ENCODE peak calls at places on chromosomes 12 and 14, in nine cellular contexts. S is GF-D8, E is AG20443, Q is Calu3, C is activated T-cell treated with anti-CD3 and anti-CD28 coated beads for 48 hours, J is neural crest cell, L is neural progenitor cell, V is left ventricle myocardium superior, X is progenitor cell of endocrine pancreas. T is an unnamed sample.

GRCh38 chr14:80055912-80056801 is 155.1 kb downstream of the DIO2 start:
- DNase-seq in S (no peak), E (peak), Q (peak), C (no peak), J (peak), L (peak), V (no peak), X (peak), T (peak)

GRCh38 chr14:20198991-20199390 is 8.3 kb downstream of the OR11G2 start:
- DNase-seq in S (no peak), E (no peak), Q (no peak), C (no peak), J (no peak), L (no peak), V (no peak), X (no peak), T (no peak)

GRCh38 chr12:31832740-31833540 is 104.1 kb upstream of the AMN1 start:
- DNase-seq in S (peak), E (no peak), Q (no peak), C (no peak), J (no peak), L (no peak), V (no peak), X (no peak), T (no peak)

GRCh38 chr12:120866143-120866542 is 38.0 kb downstream of the SPPL3 start:
- DNase-seq in S (no peak), E (no peak), Q (no peak), C (no peak), J (no peak), L (no peak), V (no peak), X (no peak), T (no peak)

GRCh38 chr12:130658106-130658505 is 58.0 kb downstream of the RIMBP2 start:
- DNase-seq in S (no peak), E (no peak), Q (no peak), C (no peak), J (no peak), L (no peak), V (no peak), X (no peak), T (no peak)

GRCh38 chr12:69570000-69570516 is 15.2 kb upstream of the CCT2 start:
- DNase-seq in S (no peak), E (peak), Q (no peak), C (no peak), J (no peak), L (no peak), V (no peak), X (no peak), T (no peak)

GRCh38 chr14:30770376-30770775 is 104.0 kb upstream of the COCH start:
- DNase-seq in S (no peak), E (no peak), Q (no peak), C (no peak), J (no peak), L (no peak), V (no peak), X (no peak), T (no peak)

GRCh38 chr14:90061849-90062794 is at the start of gene KCNK13:
- DNase-seq in S (no peak), E (peak), Q (peak), C (no peak), J (peak), L (peak), V (peak), X (no peak), T (peak)

GRCh38 chr12:38895446-38895845 is 9.9 kb downstream of the CPNE8 start:
- DNase-seq in S (no peak), E (no peak), Q (no peak), C (no peak), J (no peak), L (no peak), V (no peak), X (no peak), T (no peak)

GRCh38 chr12:115199831-115200230 is 515.9 kb upstream of the TBX3 start:
- DNase-seq in S (no peak), E (peak), Q (no peak), C (no peak), J (no peak), L (no peak), V (no peak), X (no peak), T (no peak)

GRCh38 chr14:43297794-43298193 is 1209.3 kb downstream of the FSCB start:
- DNase-seq in S (no peak), E (no peak), Q (no peak), C (no peak), J (no peak), L (no peak), V (no peak), X (no peak), T (no peak)

GRCh38 chr14:104977008-104977680 is 1.0 kb downstream of the AHNAK2 start:
- DNase-seq in S (no peak), E (no peak), Q (no peak), C (no peak), J (no peak), L (no peak), V (peak), X (no peak), T (no peak)

GRCh38 chr12:53805067-53805466 is 53.3 kb upstream of the CISTR start:
- DNase-seq in S (no peak), E (no peak), Q (no peak), C (no peak), J (no peak), L (no peak), V (no peak), X (no peak), T (no peak)